ENCODE peak calls at places on chromosomes 1 and 21, in four cellular contexts. M is MM.1S, Q is breast epithelium, U is GM06990. D is an unnamed sample.

GRCh38 chr1:16218014-16218673 is 5.7 kb upstream of the ARHGEF19 start:
- DNase-seq in U (no peak), Q (no peak), M (no peak), D (no peak)

GRCh38 chr1:114192328-114192727 is 38.7 kb upstream of the SYT6 start:
- DNase-seq in Q (no peak), U (no peak), M (no peak), D (no peak)

GRCh38 chr1:177948336-177948972 is 21.4 kb downstream of the SEC16B start:
- DNase-seq in M (peak; percentile 70), Q (peak; percentile 47), U (no peak), D (no peak)

GRCh38 chr1:9129391-9130041 is 614 bp upstream of the GPR157 start:
- DNase-seq in M (peak; percentile 88), U (peak; percentile 90), Q (peak; percentile 80), D (peak; percentile 69)

GRCh38 chr21:45109831-45110492 is 35.6 kb downstream of the ADARB1 start:
- DNase-seq in M (peak; percentile 91), Q (no peak), U (peak; percentile 83), D (peak; percentile 92)

GRCh38 chr1:12143631-12144155 is 23.1 kb upstream of the TNFRSF1B start:
- DNase-seq in U (no peak), M (no peak), Q (peak; percentile 73), D (no peak)

GRCh38 chr1:15453773-15454172 is 2.8 kb upstream of the CELA2A start:
- DNase-seq in U (no peak), Q (no peak), M (no peak), D (no peak)

GRCh38 chr21:33841561-33841960 is 74.0 kb downstream of the ATP5PO start:
- DNase-seq in M (no peak), Q (no peak), U (no peak), D (no peak)

GRCh38 chr1:9397047-9397446 is 104.4 kb downstream of the SPSB1 start:
- DNase-seq in M (no peak), U (no peak), Q (no peak), D (no peak)

GRCh38 chr1:12177156-12177998 is 10.6 kb downstream of the TNFRSF1B start:
- DNase-seq in M (no peak), U (no peak), Q (no peak), D (no peak)

GRCh38 chr1:210236840-210237409 is 4.3 kb downstream of the SERTAD4 start:
- DNase-seq in U (no peak), M (no peak), Q (peak; percentile 56), D (no peak)

GRCh38 chr1:915295-916172 is 8.2 kb upstream of the SAMD11 start:
- DNase-seq in U (no peak), Q (no peak), M (no peak), D (no peak)

GRCh38 chr21:45129231-45129923 is 55.0 kb downstream of the ADARB1 start:
- DNase-seq in U (no peak), Q (no peak), M (no peak), D (no peak)

GRCh38 chr1:243594455-243594854 is 255.6 kb downstream of the AKT3 start:
- DNase-seq in M (no peak), Q (no peak), U (no peak), D (no peak)

GRCh38 chr1:24119859-24120756 is 8.2 kb upstream of the MYOM3 start:
- DNase-seq in Q (peak; percentile 43), U (no peak), M (no peak), D (no peak)

GRCh38 chr1:234972411-234973191 is 156.0 kb downstream of the TOMM20 start:
- DNase-seq in M (no peak), U (no peak), Q (no peak), D (no peak)

GRCh38 chr1:156750932-156751723 is at the start of gene HDGF:
- DNase-seq in U (peak; percentile 67), M (peak; percentile 52), Q (peak; percentile 55), D (no peak)

GRCh38 chr1:2155788-2156187 is 38.8 kb downstream of the FAAP20 start:
- DNase-seq in Q (no peak), U (no peak), M (no peak), D (no peak)

GRCh38 chr1:205530116-205530515 is 25.6 kb downstream of the CDK18 start:
- DNase-seq in M (no peak), U (no peak), Q (no peak), D (no peak)

GRCh38 chr1:54498383-54499096 is 49.5 kb upstream of the ACOT11 start:
- DNase-seq in Q (no peak), U (no peak), M (no peak), D (no peak)

GRCh38 chr1:167650266-167651160 is 20.5 kb downstream of the RCSD1 start:
- DNase-seq in U (no peak), M (peak; percentile 76), Q (no peak), D (no peak)

GRCh38 chr1:45879885-45880598 is 76.6 kb downstream of the MAST2 start:
- DNase-seq in U (no peak), M (no peak), Q (no peak), D (no peak)

GRCh38 chr1:192442736-192443135 is 125.9 kb downstream of the RGS21 start:
- DNase-seq in Q (no peak), M (no peak), U (no peak), D (no peak)

GRCh38 chr1:169105434-169106094 is 926 bp upstream of the ATP1B1 start:
- DNase-seq in Q (peak; percentile 80), U (peak; percentile 52), M (peak; percentile 64), D (no peak)

GRCh38 chr1:13590486-13590885 is 6.9 kb downstream of the PDPN start:
- DNase-seq in Q (no peak), M (no peak), U (no peak), D (no peak)

GRCh38 chr21:28605138-28605537 is 387.5 kb downstream of the LTN1 start:
- DNase-seq in U (peak; percentile 20), M (peak; percentile 95), Q (no peak), D (peak; percentile 19)

GRCh38 chr1:32112800-32113375 is 5.0 kb downstream of the KPNA6 start:
- DNase-seq in U (no peak), M (no peak), Q (no peak), D (no peak)

GRCh38 chr1:154479764-154480421 is 22.1 kb upstream of the TDRD10 start:
- DNase-seq in Q (peak; percentile 57), M (peak; percentile 87), U (no peak), D (peak; percentile 46)

GRCh38 chr1:85182700-85183099 is 18.1 kb downstream of the SYDE2 start:
- DNase-seq in Q (no peak), U (no peak), M (no peak), D (no peak)

GRCh38 chr1:184860985-184861754 is 106.5 kb upstream of the EDEM3 start:
- DNase-seq in Q (no peak), U (no peak), M (peak; percentile 35), D (peak; percentile 27)

GRCh38 chr1:48619529-48619928 is 147.5 kb upstream of the SPATA6 start:
- DNase-seq in M (no peak), Q (no peak), U (no peak), D (no peak)

GRCh38 chr1:196502437-196502836 is 105.8 kb downstream of the KCNT2 start:
- DNase-seq in U (no peak), M (no peak), Q (no peak), D (no peak)

GRCh38 chr1:10530281-10530740 is 55.6 kb downstream of the PEX14 start:
- DNase-seq in Q (peak; percentile 78), M (no peak), U (no peak), D (no peak)
- H3K4me3 ChIP-seq in Q (peak overlapping the region; percentile 16), M (no peak overlapping the region), U (no peak overlapping the region), D (no peak overlapping the region)

GRCh38 chr1:27011976-27012563 is 580 bp downstream of the TENT5B start:
- DNase-seq in M (no peak), Q (no peak), U (no peak), D (no peak)
- H3K4me3 ChIP-seq in M (no peak overlapping the region), Q (peak overlapping the region; percentile 80), U (no peak overlapping the region), D (no peak overlapping the region)

GRCh38 chr1:6782151-6782550 is 3.1 kb upstream of the CAMTA1 start:
- DNase-seq in U (no peak), Q (no peak), M (no peak), D (no peak)

GRCh38 chr1:6785318-6785712 is at the start of gene CAMTA1:
- DNase-seq in M (no peak), Q (no peak), U (no peak), D (no peak)

GRCh38 chr1:6783956-6784559 is 1.2 kb upstream of the CAMTA1 start:
- DNase-seq in M (peak; percentile 17), U (no peak), Q (no peak), D (no peak)

GRCh38 chr1:6784560-6785317 is 515 bp upstream of the CAMTA1 start:
- DNase-seq in U (peak; percentile 99), M (peak; percentile 100), Q (peak; percentile 100), D (peak; percentile 100)

DNA sequence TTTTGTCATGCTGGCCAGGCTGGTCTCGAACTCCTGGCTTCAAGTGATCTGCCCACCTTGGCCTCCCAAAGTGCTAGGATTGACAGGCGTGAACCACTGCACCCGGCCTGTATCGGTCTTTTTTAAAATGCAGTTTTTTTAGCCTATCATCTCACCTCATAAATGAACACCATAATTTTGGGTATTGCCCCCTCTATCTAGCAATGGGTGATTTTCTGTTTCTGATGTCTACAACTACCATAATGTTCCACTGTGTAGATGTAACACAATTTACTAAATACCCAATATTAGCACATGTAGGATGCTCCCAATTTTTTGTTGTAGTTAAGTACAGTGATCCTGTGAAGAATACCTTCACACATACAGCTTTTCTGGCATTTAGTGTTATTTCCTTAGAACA is 2.0 kb upstream of the CAMTA1 start:
- DNase-seq in M (no peak), U (no peak), Q (no peak), D (no peak)
- H3K4me3 ChIP-seq in M (no peak overlapping the region), U (peak overlapping the region; percentile 80), Q (peak overlapping the region; percentile 71), D (peak overlapping the region; percentile 75)

DNA sequence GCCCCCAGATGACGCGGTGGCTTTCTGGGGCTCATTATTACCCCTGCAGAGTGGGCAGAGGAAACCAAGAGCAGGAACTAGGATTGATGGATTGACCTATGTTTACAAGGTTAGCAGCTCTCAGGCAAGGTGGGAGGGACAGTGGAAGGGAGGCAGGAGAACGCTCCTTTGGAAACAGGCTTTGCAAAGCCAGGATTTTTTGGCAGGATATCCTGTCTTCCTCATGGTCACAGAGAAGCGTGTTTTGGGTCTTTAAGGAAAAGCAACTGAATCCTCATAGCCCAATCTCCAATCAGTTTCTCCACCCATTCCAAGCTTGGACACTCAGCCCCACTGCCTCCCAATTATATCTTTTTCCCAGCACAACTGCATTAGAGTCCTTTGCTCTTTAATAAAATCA is 105.6 kb upstream of the SOD1 start:
- DNase-seq in U (no peak), Q (no peak), M (no peak), D (no peak)
- H3K4me3 ChIP-seq in U (no peak overlapping the region), Q (no peak overlapping the region), M (peak overlapping the region; percentile 38), D (no peak overlapping the region)

D was measured in GM12864.